ENCODE peak calls at places on chromosomes 5 and 9, in five cellular contexts. U, D, N, A and W are unnamed samples.

GRCh38 chr5:96146675-96147074 is 185.0 kb upstream of the ELL2 start:
- DNase-seq in U (no peak), D (no peak), N (peak), A (no peak), W (peak)

GRCh38 chr9:16367605-16368424 is 502.7 kb downstream of the BNC2 start:
- DNase-seq in U (no peak), D (no peak), N (no peak), A (no peak), W (peak)

GRCh38 chr5:181205735-181206401 is 872 bp upstream of the TRIM7 start:
- DNase-seq in U (no peak), D (peak), N (peak), A (no peak), W (no peak)

GRCh38 chr5:177390363-177391300 is 6.4 kb downstream of the SLC34A1 start:
- DNase-seq in U (peak), D (peak), N (peak), A (peak), W (peak)

GRCh38 chr5:39219433-39219832 is at the start of gene FYB1:
- DNase-seq in U (no peak), D (no peak), N (no peak), A (no peak), W (no peak)

GRCh38 chr9:32572900-32573523 is at the start of gene NDUFB6:
- DNase-seq in U (peak), D (peak), N (peak), A (peak), W (peak)

GRCh38 chr5:13553896-13554295 is 390.6 kb downstream of the DNAH5 start:
- DNase-seq in U (no peak), D (no peak), N (peak), A (no peak), W (peak)

GRCh38 chr5:79990598-79991507 is at the start of gene MTX3:
- DNase-seq in U (peak), D (peak), N (peak), A (peak), W (peak)

GRCh38 chr9:96048116-96048953 is 172.8 kb downstream of the ERCC6L2 start:
- DNase-seq in U (peak), D (no peak), N (no peak), A (no peak), W (peak)